ENCODE peak calls at places on chromosomes 1 and 21, in eight cellular contexts. U is left ventricle myocardium inferior, I is cardiac muscle cell, B is HCT116, Y is neural progenitor cell, H is HepG2, F is psoas muscle, K is GM12878. M is an unnamed sample.

GRCh38 chr1:107152332-107152731 is 11.5 kb downstream of the NTNG1 start:
- DNase-seq in I (no peak), H (no peak), F (no peak), Y (no peak), B (no peak), U (no peak), K (no peak), M (no peak)

GRCh38 chr1:11384170-11384554 is 94.8 kb upstream of the DISP3 start:
- DNase-seq in F (no peak), U (no peak), I (no peak), H (no peak), B (no peak), Y (no peak), K (peak; percentile 23), M (no peak)

GRCh38 chr1:99639945-99640344 is 6.0 kb upstream of the PALMD start:
- DNase-seq in U (no peak), I (no peak), Y (no peak), F (no peak), K (no peak), H (no peak), B (no peak), M (no peak)

GRCh38 chr1:24501371-24502167 is 1.1 kb upstream of the RCAN3 start:
- DNase-seq in F (no peak), H (no peak), Y (no peak), K (no peak), I (peak; percentile 13), U (no peak), B (no peak), M (no peak)

GRCh38 chr21:14945176-14945575 is 119.6 kb downstream of the NRIP1 start:
- DNase-seq in Y (no peak), K (no peak), U (no peak), F (no peak), I (no peak), B (no peak), H (no peak), M (no peak)

GRCh38 chr1:75996196-75996595 is 64.0 kb upstream of the ASB17 start:
- DNase-seq in F (no peak), U (no peak), I (peak; percentile 3), H (no peak), K (no peak), Y (no peak), B (no peak), M (no peak)

GRCh38 chr1:918843-919242 is 4.9 kb upstream of the SAMD11 start:
- DNase-seq in K (no peak), U (no peak), H (no peak), I (no peak), F (no peak), Y (no peak), B (no peak), M (no peak)

GRCh38 chr1:63261736-63262142 is 60.6 kb upstream of the FOXD3 start:
- DNase-seq in F (no peak), B (no peak), Y (no peak), I (peak; percentile 20), U (no peak), K (no peak), H (peak; percentile 45), M (no peak)

GRCh38 chr21:46159390-46159789 is 4.0 kb upstream of the FTCD start:
- DNase-seq in Y (peak; percentile 1), H (no peak), K (no peak), F (no peak), B (no peak), I (no peak), U (no peak), M (no peak)

GRCh38 chr1:149967041-149967440 is 30.4 kb upstream of the MTMR11 start:
- DNase-seq in U (no peak), B (no peak), F (no peak), Y (no peak), K (no peak), H (no peak), I (no peak), M (no peak)

GRCh38 chr1:204287466-204287881 is 72.3 kb downstream of the PLEKHA6 start:
- DNase-seq in F (no peak), U (no peak), I (no peak), Y (peak; percentile 53), K (no peak), H (no peak), B (no peak), M (no peak)

GRCh38 chr1:232599178-232600041 is 30.5 kb downstream of the SIPA1L2 start:
- DNase-seq in H (no peak), K (no peak), I (no peak), Y (no peak), B (no peak), U (no peak), F (no peak), M (no peak)

GRCh38 chr21:29091032-29091431 is 17.6 kb upstream of the CCT8 start:
- DNase-seq in H (no peak), Y (no peak), I (peak; percentile 74), B (no peak), K (no peak), U (no peak), F (no peak), M (no peak)

GRCh38 chr1:98791498-98791897 is 130.0 kb downstream of the SNX7 start:
- DNase-seq in B (no peak), U (no peak), K (no peak), F (no peak), Y (no peak), H (no peak), I (no peak), M (no peak)

GRCh38 chr1:26016258-26016943 is 5.2 kb upstream of the EXTL1 start:
- DNase-seq in H (no peak), U (no peak), Y (no peak), K (no peak), B (no peak), I (no peak), F (no peak), M (no peak)

GRCh38 chr1:23392125-23392855 is 22.7 kb upstream of the ZNF436 start:
- DNase-seq in I (no peak), Y (no peak), U (no peak), H (no peak), K (no peak), F (no peak), B (no peak), M (no peak)

GRCh38 chr1:234839663-234840062 is 229.7 kb upstream of the IRF2BP2 start:
- DNase-seq in H (peak; percentile 36), U (no peak), Y (no peak), I (no peak), K (no peak), F (no peak), B (no peak), M (no peak)

GRCh38 chr1:179091691-179092165 is 9.9 kb downstream of the TOR3A start:
- DNase-seq in I (peak; percentile 90), H (peak; percentile 62), U (peak; percentile 62), K (no peak), Y (no peak), F (peak; percentile 84), B (no peak), M (no peak)

GRCh38 chr1:179883739-179884138 is 1.7 kb downstream of the TOR1AIP1 start:
- DNase-seq in F (no peak), I (no peak), U (no peak), H (peak; percentile 45), Y (peak; percentile 37), B (no peak), K (peak; percentile 56), M (no peak)

DNA sequence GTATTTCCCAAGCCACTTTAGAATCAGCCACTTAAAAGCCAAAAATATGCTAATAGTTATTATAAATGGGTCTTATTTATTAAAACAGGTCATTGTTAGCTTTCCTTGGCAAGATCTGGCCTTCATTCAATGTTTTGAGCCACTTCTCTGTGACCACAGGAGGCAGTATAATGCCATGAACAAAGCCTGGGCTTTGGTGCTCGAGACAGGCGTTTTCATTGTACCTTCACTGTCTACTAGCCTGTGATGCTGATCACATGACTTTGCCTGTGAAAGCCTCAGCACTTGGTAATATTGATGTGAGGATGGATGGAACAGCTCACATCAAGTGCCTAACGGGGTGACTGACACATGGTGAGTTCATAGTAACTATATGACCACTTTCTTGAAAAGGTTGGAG is 217.0 kb downstream of the RWDD3 start:
- DNase-seq in U (no peak), B (peak; percentile 33), H (peak; percentile 32), K (no peak), I (no peak), F (no peak), Y (peak; percentile 47), M (peak; percentile 18)
- H3K4me3 ChIP-seq in U (no peak overlapping the region), B (no peak overlapping the region), H (no peak overlapping the region), K (no peak overlapping the region), I (no peak overlapping the region), F (no peak overlapping the region), Y (no peak overlapping the region), M (no peak overlapping the region)

GRCh38 chr1:214506972-214507431 is 44.4 kb downstream of the PTPN14 start:
- DNase-seq in H (peak; percentile 93), U (no peak), I (no peak), Y (peak; percentile 52), F (no peak), K (no peak), B (peak; percentile 39), M (no peak)
- H3K27ac ChIP-seq in H (no peak overlapping the region), U (no peak overlapping the region), I (no peak overlapping the region), Y (no peak overlapping the region), F (no peak overlapping the region), K (no peak overlapping the region), B (peak overlapping the region; percentile 10), M (no peak overlapping the region)

GRCh38 chr1:56894014-56894413 is 39.4 kb downstream of the C8A start:
- DNase-seq in K (no peak), Y (no peak), H (no peak), B (no peak), U (no peak), I (no peak), F (no peak), M (no peak)
- H3K4me3 ChIP-seq in K (no peak overlapping the region), Y (no peak overlapping the region), H (no peak overlapping the region), B (no peak overlapping the region), U (no peak overlapping the region), I (no peak overlapping the region), F (no peak overlapping the region), M (no peak overlapping the region)

GRCh38 chr1:200779326-200779725 is 40.6 kb downstream of the CAMSAP2 start:
- DNase-seq in B (no peak), H (no peak), U (no peak), I (no peak), K (no peak), Y (no peak), F (no peak), M (no peak)

GRCh38 chr1:200774735-200775449 is 36.2 kb downstream of the CAMSAP2 start:
- DNase-seq in B (no peak), K (no peak), Y (no peak), H (no peak), U (no peak), I (peak; percentile 38), F (no peak), M (no peak)

GRCh38 chr1:200778766-200779165 is 40.1 kb downstream of the CAMSAP2 start:
- DNase-seq in F (no peak), K (no peak), U (peak; percentile 21), I (peak; percentile 19), B (no peak), H (no peak), Y (peak; percentile 16), M (no peak)

GRCh38 chr1:200775850-200776249 is 37.2 kb downstream of the CAMSAP2 start:
- DNase-seq in F (no peak), K (no peak), B (no peak), U (no peak), Y (no peak), I (peak; percentile 32), H (no peak), M (no peak)

DNA sequence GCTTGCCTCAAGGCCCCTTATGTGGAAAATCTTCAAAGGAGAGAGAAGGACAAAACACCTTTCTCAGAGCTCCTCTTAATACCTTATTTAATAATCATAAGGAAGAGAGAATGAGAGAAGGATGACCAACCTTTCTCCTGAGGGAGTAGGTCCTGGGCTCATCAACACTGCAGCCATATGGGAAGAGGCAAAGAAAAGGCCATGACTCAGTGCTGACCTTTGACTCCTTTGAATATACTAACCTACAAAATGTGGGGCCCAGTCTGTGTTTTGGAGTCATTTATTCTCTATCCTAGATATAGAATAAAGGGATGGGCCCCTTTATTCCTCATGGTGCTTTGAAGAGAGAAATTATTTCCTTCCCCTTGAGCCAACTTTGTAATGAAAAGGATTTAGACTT is 38.3 kb downstream of the CAMSAP2 start:
- DNase-seq in Y (no peak), H (peak; percentile 5), B (no peak), I (no peak), F (no peak), U (no peak), K (no peak), M (no peak)
- H3K27ac ChIP-seq in Y (no peak overlapping the region), H (no peak overlapping the region), B (no peak overlapping the region), I (no peak overlapping the region), F (no peak overlapping the region), U (peak overlapping the region; percentile 39), K (no peak overlapping the region), M (no peak overlapping the region)